ENCODE peak calls at places on chromosomes 13 and 19, in seven cellular contexts. One of them, this sample, is unnamed.

GRCh38 chr13:100363874-100364273 is 224.7 kb downstream of the GGACT start:
- DNase-seq in GM12864: no peak
- DNase-seq in fibroblast of lung: peak
- DNase-seq in Peyer's patch: no peak
- DNase-seq in colonic mucosa: no peak
- DNase-seq in left ventricle myocardium inferior: no peak
- DNase-seq in GM10248: no peak
- DNase-seq in this sample: no peak

GRCh38 chr19:18204394-18205179 is 745 bp upstream of the RAB3A start:
- DNase-seq in GM10248: no peak
- DNase-seq in left ventricle myocardium inferior: no peak
- DNase-seq in GM12864: no peak
- DNase-seq in Peyer's patch: peak
- DNase-seq in fibroblast of lung: no peak
- DNase-seq in colonic mucosa: peak
- DNase-seq in this sample: no peak

GRCh38 chr13:62324842-62325241 is 909.2 kb upstream of the PCDH20 start:
- DNase-seq in Peyer's patch: no peak
- DNase-seq in GM10248: no peak
- DNase-seq in colonic mucosa: no peak
- DNase-seq in fibroblast of lung: no peak
- DNase-seq in left ventricle myocardium inferior: no peak
- DNase-seq in GM12864: no peak
- DNase-seq in this sample: no peak

GRCh38 chr13:71087432-71087831 is 779.6 kb downstream of the DACH1 start:
- DNase-seq in colonic mucosa: no peak
- DNase-seq in GM10248: no peak
- DNase-seq in fibroblast of lung: no peak
- DNase-seq in GM12864: no peak
- DNase-seq in Peyer's patch: no peak
- DNase-seq in left ventricle myocardium inferior: no peak
- DNase-seq in this sample: no peak

GRCh38 chr13:98083507-98083906 is 59.4 kb upstream of the FARP1 start:
- DNase-seq in left ventricle myocardium inferior: no peak
- DNase-seq in GM10248: no peak
- DNase-seq in GM12864: no peak
- DNase-seq in colonic mucosa: no peak
- DNase-seq in fibroblast of lung: peak
- DNase-seq in Peyer's patch: no peak
- DNase-seq in this sample: no peak

GRCh38 chr19:15378529-15379082 is 981 bp downstream of the AKAP8 start:
- DNase-seq in GM10248: peak
- DNase-seq in left ventricle myocardium inferior: peak
- DNase-seq in colonic mucosa: peak
- DNase-seq in Peyer's patch: peak
- DNase-seq in GM12864: peak
- DNase-seq in fibroblast of lung: peak
- DNase-seq in this sample: peak

GRCh38 chr19:50203281-50204080 is at the start of gene MYH14:
- DNase-seq in GM12864: no peak
- DNase-seq in colonic mucosa: peak
- DNase-seq in fibroblast of lung: peak
- DNase-seq in GM10248: no peak
- DNase-seq in Peyer's patch: no peak
- DNase-seq in left ventricle myocardium inferior: peak
- DNase-seq in this sample: no peak

GRCh38 chr19:11422163-11423068 is 3.3 kb upstream of the RGL3 start:
- DNase-seq in colonic mucosa: peak
- DNase-seq in fibroblast of lung: peak
- DNase-seq in Peyer's patch: peak
- DNase-seq in GM10248: peak
- DNase-seq in GM12864: peak
- DNase-seq in left ventricle myocardium inferior: peak
- DNase-seq in this sample: peak

GRCh38 chr13:51958217-51958547 is 53.1 kb downstream of the ATP7B start:
- DNase-seq in Peyer's patch: no peak
- DNase-seq in colonic mucosa: peak
- DNase-seq in GM12864: no peak
- DNase-seq in GM10248: no peak
- DNase-seq in fibroblast of lung: no peak
- DNase-seq in left ventricle myocardium inferior: no peak
- DNase-seq in this sample: no peak

GRCh38 chr13:80132741-80133601 is 208.0 kb downstream of the SPRY2 start:
- DNase-seq in GM12864: no peak
- DNase-seq in colonic mucosa: peak
- DNase-seq in fibroblast of lung: peak
- DNase-seq in GM10248: no peak
- DNase-seq in Peyer's patch: no peak
- DNase-seq in left ventricle myocardium inferior: peak
- DNase-seq in this sample: no peak

GRCh38 chr19:18364826-18365528 is 21.0 kb upstream of the GDF15 start:
- DNase-seq in GM10248: no peak
- DNase-seq in fibroblast of lung: peak
- DNase-seq in GM12864: no peak
- DNase-seq in colonic mucosa: peak
- DNase-seq in left ventricle myocardium inferior: peak
- DNase-seq in Peyer's patch: no peak
- DNase-seq in this sample: no peak

GRCh38 chr19:6639439-6639838 is 30.5 kb downstream of the TNFSF14 start:
- DNase-seq in Peyer's patch: no peak
- DNase-seq in fibroblast of lung: peak
- DNase-seq in GM12864: no peak
- DNase-seq in left ventricle myocardium inferior: no peak
- DNase-seq in colonic mucosa: no peak
- DNase-seq in GM10248: no peak
- DNase-seq in this sample: no peak

GRCh38 chr13:21050288-21051197 is 10.8 kb downstream of the LATS2 start:
- DNase-seq in GM10248: no peak
- DNase-seq in GM12864: no peak
- DNase-seq in Peyer's patch: no peak
- DNase-seq in left ventricle myocardium inferior: no peak
- DNase-seq in colonic mucosa: peak
- DNase-seq in fibroblast of lung: peak
- DNase-seq in this sample: no peak

GRCh38 chr13:99439850-99440604 is 61.2 kb upstream of the TM9SF2 start:
- DNase-seq in Peyer's patch: no peak
- DNase-seq in fibroblast of lung: no peak
- DNase-seq in left ventricle myocardium inferior: no peak
- DNase-seq in colonic mucosa: no peak
- DNase-seq in GM10248: no peak
- DNase-seq in GM12864: no peak
- DNase-seq in this sample: no peak

GRCh38 chr13:42064259-42064658 is 15.8 kb downstream of the DGKH start:
- DNase-seq in colonic mucosa: no peak
- DNase-seq in GM10248: no peak
- DNase-seq in left ventricle myocardium inferior: no peak
- DNase-seq in fibroblast of lung: peak
- DNase-seq in Peyer's patch: no peak
- DNase-seq in GM12864: no peak
- DNase-seq in this sample: no peak

GRCh38 chr13:80584785-80585184 is 243.9 kb upstream of the SPRY2 start:
- DNase-seq in GM12864: no peak
- DNase-seq in fibroblast of lung: no peak
- DNase-seq in GM10248: no peak
- DNase-seq in colonic mucosa: no peak
- DNase-seq in Peyer's patch: no peak
- DNase-seq in left ventricle myocardium inferior: no peak
- DNase-seq in this sample: no peak

GRCh38 chr19:53910170-53910518 is 1.1 kb downstream of the CACNG7 start:
- DNase-seq in colonic mucosa: no peak
- DNase-seq in GM12864: no peak
- DNase-seq in fibroblast of lung: no peak
- DNase-seq in left ventricle myocardium inferior: no peak
- DNase-seq in GM10248: no peak
- DNase-seq in Peyer's patch: no peak
- DNase-seq in this sample: no peak

GRCh38 chr19:53916004-53916403 is 6.9 kb downstream of the CACNG7 start:
- DNase-seq in Peyer's patch: no peak
- DNase-seq in left ventricle myocardium inferior: no peak
- DNase-seq in GM10248: no peak
- DNase-seq in fibroblast of lung: no peak
- DNase-seq in GM12864: no peak
- DNase-seq in colonic mucosa: no peak
- DNase-seq in this sample: no peak

GRCh38 chr19:53915000-53915399 is 5.9 kb downstream of the CACNG7 start:
- DNase-seq in left ventricle myocardium inferior: no peak
- DNase-seq in Peyer's patch: no peak
- DNase-seq in colonic mucosa: no peak
- DNase-seq in GM10248: no peak
- DNase-seq in GM12864: no peak
- DNase-seq in fibroblast of lung: no peak
- DNase-seq in this sample: no peak

GRCh38 chr19:53909471-53910169 is 542 bp downstream of the CACNG7 start:
- DNase-seq in fibroblast of lung: no peak
- DNase-seq in colonic mucosa: no peak
- DNase-seq in left ventricle myocardium inferior: no peak
- DNase-seq in Peyer's patch: no peak
- DNase-seq in GM12864: no peak
- DNase-seq in GM10248: no peak
- DNase-seq in this sample: no peak

GRCh38 chr19:53912653-53913052 is 3.6 kb downstream of the CACNG7 start:
- DNase-seq in GM10248: no peak
- DNase-seq in GM12864: no peak
- DNase-seq in fibroblast of lung: no peak
- DNase-seq in colonic mucosa: no peak
- DNase-seq in left ventricle myocardium inferior: no peak
- DNase-seq in Peyer's patch: no peak
- DNase-seq in this sample: peak
- TF ChIP-seq CTCF in GM10248: peak
- TF ChIP-seq CTCF in GM12864: peak
- TF ChIP-seq CTCF in fibroblast of lung: no peak
- TF ChIP-seq CTCF in colonic mucosa: peak
- TF ChIP-seq CTCF in left ventricle myocardium inferior: peak
- TF ChIP-seq CTCF in Peyer's patch: no peak
- TF ChIP-seq CTCF in this sample: no peak

DNA sequence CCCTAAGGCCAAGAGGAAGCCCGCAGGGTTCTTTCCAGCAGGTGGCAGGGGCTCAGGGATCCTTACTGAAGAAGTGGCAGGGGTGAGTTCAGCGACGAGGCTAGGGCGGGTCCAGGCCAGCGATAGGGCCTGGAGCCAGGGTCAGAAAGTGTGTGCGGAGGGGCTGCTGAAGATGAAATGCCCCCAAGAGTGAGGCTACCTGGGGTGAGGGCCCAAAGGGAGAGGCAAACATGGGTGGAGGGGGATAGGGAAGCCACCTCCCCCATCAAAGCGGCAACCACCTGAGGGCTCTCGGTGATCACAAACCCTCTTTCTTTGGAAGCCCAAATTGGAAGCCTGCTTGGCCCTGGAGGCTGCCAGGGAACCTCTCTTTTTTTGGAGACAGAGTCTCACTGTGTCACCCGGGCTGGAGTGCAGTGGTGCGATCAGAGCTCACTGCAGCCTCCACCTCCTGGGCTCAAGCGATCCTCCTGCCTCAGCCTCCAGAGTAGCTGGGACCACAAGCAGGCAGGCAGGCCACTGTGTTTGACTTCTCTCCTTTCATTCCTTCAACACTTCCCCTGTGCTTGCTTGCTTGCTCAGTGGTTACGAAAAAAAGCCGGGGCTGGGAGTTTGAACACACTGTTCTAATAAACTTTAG is 1.2 kb upstream of the ATP8B3 start:
- DNase-seq in GM12864: no peak
- DNase-seq in fibroblast of lung: no peak
- DNase-seq in left ventricle myocardium inferior: no peak
- DNase-seq in colonic mucosa: no peak
- DNase-seq in Peyer's patch: no peak
- DNase-seq in GM10248: no peak
- DNase-seq in this sample: no peak
- TF ChIP-seq CTCF in GM12864: no peak
- TF ChIP-seq CTCF in fibroblast of lung: no peak
- TF ChIP-seq CTCF in left ventricle myocardium inferior: no peak
- TF ChIP-seq CTCF in colonic mucosa: no peak
- TF ChIP-seq CTCF in Peyer's patch: no peak
- TF ChIP-seq CTCF in GM10248: no peak
- TF ChIP-seq CTCF in this sample: no peak

DNA sequence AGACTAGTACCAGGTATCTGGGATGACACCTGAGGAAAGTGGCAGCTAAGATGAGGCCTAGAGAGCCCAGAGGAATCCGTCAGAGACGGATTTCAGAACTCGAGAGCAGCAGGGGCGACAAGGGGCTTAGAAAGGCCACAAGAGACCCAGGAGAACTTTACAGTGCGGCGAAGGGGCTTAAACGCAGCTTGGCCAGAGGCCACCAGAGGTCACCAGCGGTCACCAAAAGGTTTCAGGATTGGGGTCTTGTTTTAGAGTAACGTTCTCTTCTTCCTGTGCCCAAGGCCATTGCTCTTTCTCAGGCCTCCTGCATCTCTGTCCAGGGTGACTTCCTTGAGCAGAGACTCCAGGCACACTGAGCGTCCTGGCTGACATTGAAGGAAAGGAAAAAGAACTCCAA is 2.2 kb downstream of the ZSCAN22 start:
- DNase-seq in colonic mucosa: no peak
- DNase-seq in GM10248: no peak
- DNase-seq in left ventricle myocardium inferior: no peak
- DNase-seq in Peyer's patch: no peak
- DNase-seq in GM12864: no peak
- DNase-seq in fibroblast of lung: no peak
- DNase-seq in this sample: no peak
- TF ChIP-seq CTCF in colonic mucosa: no peak
- TF ChIP-seq CTCF in GM10248: peak
- TF ChIP-seq CTCF in left ventricle myocardium inferior: no peak
- TF ChIP-seq CTCF in Peyer's patch: no peak
- TF ChIP-seq CTCF in GM12864: peak
- TF ChIP-seq CTCF in fibroblast of lung: no peak
- TF ChIP-seq CTCF in this sample: peak

GRCh38 chr19:31144069-31144468 is 205.2 kb downstream of the TSHZ3 start:
- DNase-seq in colonic mucosa: no peak
- DNase-seq in left ventricle myocardium inferior: no peak
- DNase-seq in Peyer's patch: no peak
- DNase-seq in GM10248: no peak
- DNase-seq in fibroblast of lung: no peak
- DNase-seq in GM12864: no peak
- DNase-seq in this sample: no peak

GRCh38 chr19:31139871-31140505 is 209.2 kb downstream of the TSHZ3 start:
- DNase-seq in fibroblast of lung: peak
- DNase-seq in left ventricle myocardium inferior: no peak
- DNase-seq in GM10248: no peak
- DNase-seq in colonic mucosa: no peak
- DNase-seq in Peyer's patch: no peak
- DNase-seq in GM12864: no peak
- DNase-seq in this sample: no peak

GRCh38 chr19:31144471-31144870 is 204.8 kb downstream of the TSHZ3 start:
- DNase-seq in Peyer's patch: no peak
- DNase-seq in GM10248: no peak
- DNase-seq in colonic mucosa: no peak
- DNase-seq in left ventricle myocardium inferior: no peak
- DNase-seq in fibroblast of lung: no peak
- DNase-seq in GM12864: no peak
- DNase-seq in this sample: no peak

GRCh38 chr19:31140717-31141116 is 208.5 kb downstream of the TSHZ3 start:
- DNase-seq in Peyer's patch: no peak
- DNase-seq in GM12864: no peak
- DNase-seq in GM10248: no peak
- DNase-seq in fibroblast of lung: peak
- DNase-seq in colonic mucosa: no peak
- DNase-seq in left ventricle myocardium inferior: no peak
- DNase-seq in this sample: no peak

DNA sequence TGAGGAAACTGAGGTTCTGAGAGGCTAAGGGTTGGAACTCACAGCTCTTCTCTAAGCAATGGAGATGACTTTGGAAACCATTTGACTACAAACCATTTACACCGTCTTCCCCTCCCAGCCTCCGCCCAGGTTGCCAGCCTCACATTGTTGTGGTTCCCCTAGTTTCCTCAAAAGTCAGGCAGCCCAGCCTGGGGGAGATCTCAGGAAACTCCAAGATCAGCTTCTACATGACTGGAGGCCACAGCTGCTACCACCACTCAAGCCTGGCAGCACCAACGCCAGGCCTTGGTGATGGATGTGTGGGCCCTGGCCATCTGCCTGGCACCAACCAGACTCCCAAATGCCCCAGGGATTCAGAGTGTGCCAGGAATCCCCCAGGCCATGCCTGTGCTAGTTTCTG is 207.9 kb downstream of the TSHZ3 start:
- DNase-seq in GM12864: no peak
- DNase-seq in fibroblast of lung: peak
- DNase-seq in colonic mucosa: no peak
- DNase-seq in left ventricle myocardium inferior: no peak
- DNase-seq in Peyer's patch: no peak
- DNase-seq in GM10248: no peak
- DNase-seq in this sample: no peak
- TF ChIP-seq CTCF in GM12864: no peak
- TF ChIP-seq CTCF in fibroblast of lung: no peak
- TF ChIP-seq CTCF in colonic mucosa: no peak
- TF ChIP-seq CTCF in left ventricle myocardium inferior: no peak
- TF ChIP-seq CTCF in Peyer's patch: no peak
- TF ChIP-seq CTCF in GM10248: no peak
- TF ChIP-seq CTCF in this sample: no peak

This sample was measured in GM13976.